ENCODE peak calls at places on chromosomes 13 and 19, in five cellular contexts. One of them, this sample, is unnamed.

GRCh38 chr19:8005534-8006256 is at the start of gene ELAVL1:
- DNase-seq in transverse colon: peak
- DNase-seq in astrocyte of the spinal cord: peak
- DNase-seq in ovary: peak
- DNase-seq in psoas muscle: peak
- DNase-seq in this sample: peak

GRCh38 chr13:47334173-47334572 is 437.3 kb upstream of the HTR2A start:
- DNase-seq in ovary: no peak
- DNase-seq in transverse colon: no peak
- DNase-seq in astrocyte of the spinal cord: peak
- DNase-seq in psoas muscle: no peak
- DNase-seq in this sample: peak

GRCh38 chr19:51802775-51803174 is 7.8 kb downstream of the FPR3 start:
- DNase-seq in psoas muscle: no peak
- DNase-seq in transverse colon: no peak
- DNase-seq in astrocyte of the spinal cord: no peak
- DNase-seq in ovary: no peak
- DNase-seq in this sample: no peak

GRCh38 chr19:18301718-18302111 is 20.3 kb upstream of the JUND start:
- DNase-seq in transverse colon: no peak
- DNase-seq in astrocyte of the spinal cord: no peak
- DNase-seq in psoas muscle: no peak
- DNase-seq in ovary: no peak
- DNase-seq in this sample: no peak

GRCh38 chr19:1136201-1136600 is 32.4 kb downstream of the GPX4 start:
- DNase-seq in transverse colon: peak
- DNase-seq in psoas muscle: no peak
- DNase-seq in astrocyte of the spinal cord: no peak
- DNase-seq in ovary: no peak
- DNase-seq in this sample: no peak

GRCh38 chr19:18774782-18775444 is 16.2 kb downstream of the COMP start:
- DNase-seq in ovary: peak
- DNase-seq in astrocyte of the spinal cord: no peak
- DNase-seq in psoas muscle: no peak
- DNase-seq in transverse colon: no peak
- DNase-seq in this sample: no peak

GRCh38 chr19:2631213-2631821 is 71.2 kb downstream of the GNG7 start:
- DNase-seq in astrocyte of the spinal cord: peak
- DNase-seq in ovary: no peak
- DNase-seq in transverse colon: no peak
- DNase-seq in psoas muscle: peak
- DNase-seq in this sample: peak

GRCh38 chr19:43726736-43727592 is 11.1 kb downstream of the IRGC start:
- DNase-seq in psoas muscle: no peak
- DNase-seq in astrocyte of the spinal cord: no peak
- DNase-seq in ovary: no peak
- DNase-seq in transverse colon: no peak
- DNase-seq in this sample: peak

GRCh38 chr19:3931041-3931440 is 1.8 kb upstream of the NMRK2 start:
- DNase-seq in psoas muscle: peak
- DNase-seq in ovary: no peak
- DNase-seq in astrocyte of the spinal cord: no peak
- DNase-seq in transverse colon: peak
- DNase-seq in this sample: no peak

GRCh38 chr19:12790628-12791344 is 500 bp upstream of the JUNB start:
- DNase-seq in psoas muscle: no peak
- DNase-seq in astrocyte of the spinal cord: no peak
- DNase-seq in ovary: peak
- DNase-seq in transverse colon: no peak
- DNase-seq in this sample: no peak

GRCh38 chr19:45522010-45522941 is 15.0 kb downstream of the VASP start:
- DNase-seq in astrocyte of the spinal cord: no peak
- DNase-seq in transverse colon: no peak
- DNase-seq in ovary: no peak
- DNase-seq in psoas muscle: peak
- DNase-seq in this sample: no peak

GRCh38 chr13:72652681-72653080 is 74.7 kb downstream of the MZT1 start:
- DNase-seq in ovary: no peak
- DNase-seq in psoas muscle: no peak
- DNase-seq in astrocyte of the spinal cord: peak
- DNase-seq in transverse colon: no peak
- DNase-seq in this sample: peak

GRCh38 chr19:45809643-45810159 is 5.4 kb downstream of the RSPH6A start:
- DNase-seq in psoas muscle: no peak
- DNase-seq in transverse colon: no peak
- DNase-seq in astrocyte of the spinal cord: peak
- DNase-seq in ovary: no peak
- DNase-seq in this sample: peak

GRCh38 chr19:29618434-29618833 is 12.4 kb downstream of the POP4 start:
- DNase-seq in astrocyte of the spinal cord: no peak
- DNase-seq in ovary: no peak
- DNase-seq in transverse colon: no peak
- DNase-seq in psoas muscle: no peak
- DNase-seq in this sample: no peak

GRCh38 chr13:82962422-82962821 is 919.9 kb downstream of the SLITRK1 start:
- DNase-seq in ovary: no peak
- DNase-seq in transverse colon: no peak
- DNase-seq in psoas muscle: no peak
- DNase-seq in astrocyte of the spinal cord: peak
- DNase-seq in this sample: peak

GRCh38 chr13:19681517-19681916 is 48.1 kb downstream of the MPHOSPH8 start:
- DNase-seq in ovary: no peak
- DNase-seq in astrocyte of the spinal cord: peak
- DNase-seq in transverse colon: no peak
- DNase-seq in psoas muscle: no peak
- DNase-seq in this sample: no peak

GRCh38 chr19:39319892-39320168 is 833 bp downstream of the LRFN1 start:
- DNase-seq in transverse colon: no peak
- DNase-seq in psoas muscle: no peak
- DNase-seq in astrocyte of the spinal cord: no peak
- DNase-seq in ovary: no peak
- DNase-seq in this sample: no peak

GRCh38 chr13:111181977-111182376 is 66.9 kb downstream of the ARHGEF7 start:
- DNase-seq in transverse colon: no peak
- DNase-seq in ovary: no peak
- DNase-seq in psoas muscle: no peak
- DNase-seq in astrocyte of the spinal cord: no peak
- DNase-seq in this sample: no peak

GRCh38 chr19:5823579-5824281 is 15.8 kb downstream of the FUT6 start:
- DNase-seq in transverse colon: peak
- DNase-seq in ovary: no peak
- DNase-seq in psoas muscle: no peak
- DNase-seq in astrocyte of the spinal cord: no peak
- DNase-seq in this sample: no peak
- TF ChIP-seq CTCF in transverse colon: no peak
- TF ChIP-seq CTCF in ovary: no peak
- TF ChIP-seq CTCF in psoas muscle: no peak
- TF ChIP-seq CTCF in astrocyte of the spinal cord: peak
- TF ChIP-seq CTCF in this sample: peak

GRCh38 chr19:10760268-10760944 is 42.5 kb downstream of the DNM2 start:
- DNase-seq in transverse colon: peak
- DNase-seq in astrocyte of the spinal cord: peak
- DNase-seq in psoas muscle: no peak
- DNase-seq in ovary: no peak
- DNase-seq in this sample: no peak
- H3K4me3 ChIP-seq in transverse colon: no peak
- H3K4me3 ChIP-seq in astrocyte of the spinal cord: no peak
- H3K4me3 ChIP-seq in psoas muscle: no peak
- H3K4me3 ChIP-seq in ovary: no peak
- H3K4me3 ChIP-seq in this sample: no peak

GRCh38 chr19:42079886-42080763 is 4.2 kb downstream of the ZNF574 start:
- DNase-seq in psoas muscle: peak
- DNase-seq in ovary: no peak
- DNase-seq in astrocyte of the spinal cord: no peak
- DNase-seq in transverse colon: no peak
- DNase-seq in this sample: no peak

GRCh38 chr19:42079276-42079669 is 3.3 kb downstream of the ZNF574 start:
- DNase-seq in transverse colon: no peak
- DNase-seq in ovary: no peak
- DNase-seq in psoas muscle: peak
- DNase-seq in astrocyte of the spinal cord: no peak
- DNase-seq in this sample: no peak

GRCh38 chr19:42083537-42083936 is 7.6 kb downstream of the ZNF574 start:
- DNase-seq in transverse colon: no peak
- DNase-seq in ovary: no peak
- DNase-seq in astrocyte of the spinal cord: no peak
- DNase-seq in psoas muscle: no peak
- DNase-seq in this sample: no peak

GRCh38 chr19:42080764-42081375 is 4.9 kb downstream of the ZNF574 start:
- DNase-seq in ovary: no peak
- DNase-seq in astrocyte of the spinal cord: no peak
- DNase-seq in psoas muscle: no peak
- DNase-seq in transverse colon: no peak
- DNase-seq in this sample: no peak

DNA sequence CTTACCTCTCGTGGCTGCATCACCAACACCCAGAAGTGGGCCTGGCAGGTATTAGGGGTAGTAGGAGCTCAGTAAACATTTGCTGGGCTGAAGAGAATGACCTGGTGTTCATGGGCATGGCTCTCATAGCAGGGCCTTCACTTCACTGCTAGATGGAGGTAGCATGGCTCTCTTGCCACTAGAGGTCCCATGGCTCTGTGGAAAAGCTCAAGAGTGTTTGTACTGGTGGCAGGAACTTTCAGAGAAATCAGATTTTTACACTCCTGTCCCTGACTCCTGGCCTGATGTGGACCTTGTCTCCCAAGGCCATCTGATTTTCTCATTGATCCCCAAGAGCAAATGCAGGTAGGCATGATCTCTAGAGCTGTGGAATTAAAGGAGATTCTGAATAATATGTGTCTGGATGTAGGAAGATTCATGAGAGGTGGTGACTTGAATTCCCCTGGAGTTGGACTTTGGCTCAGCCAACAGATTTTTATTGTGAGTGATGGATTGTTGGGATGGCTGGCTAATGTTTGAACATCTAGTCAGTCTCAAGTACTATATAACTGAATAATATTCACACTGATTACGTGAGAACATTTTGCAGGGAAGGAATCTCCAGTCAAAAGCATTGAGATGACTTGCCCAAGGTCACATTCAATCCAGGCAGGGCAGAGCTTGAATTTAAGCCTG is 5.8 kb downstream of the ZNF574 start:
- DNase-seq in transverse colon: no peak
- DNase-seq in astrocyte of the spinal cord: peak
- DNase-seq in ovary: no peak
- DNase-seq in psoas muscle: no peak
- DNase-seq in this sample: peak
- TF ChIP-seq CTCF in transverse colon: peak
- TF ChIP-seq CTCF in astrocyte of the spinal cord: peak
- TF ChIP-seq CTCF in ovary: no peak
- TF ChIP-seq CTCF in psoas muscle: peak
- TF ChIP-seq CTCF in this sample: peak

DNA sequence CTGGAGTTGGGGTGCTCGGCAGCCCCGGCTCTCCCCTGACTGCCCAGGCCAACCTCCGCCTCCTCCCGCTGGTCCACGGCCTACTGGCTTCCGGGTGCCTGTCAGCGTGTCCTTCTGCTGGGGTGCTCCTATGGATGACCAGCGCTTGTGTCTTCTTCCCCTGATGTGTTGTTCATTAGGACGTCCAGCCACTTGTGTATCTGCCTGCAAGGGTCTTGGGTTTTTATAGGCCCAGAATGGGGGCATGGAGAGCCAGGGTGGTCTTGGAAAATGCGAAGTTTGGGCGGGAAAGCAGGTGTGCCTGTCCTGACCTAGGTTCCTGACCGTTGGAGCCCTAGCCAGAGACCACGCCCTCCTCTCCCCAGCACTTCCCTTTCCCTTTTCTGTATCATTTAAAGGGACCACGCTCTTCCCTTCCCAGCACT is 139.8 kb downstream of the SLITRK5 start:
- DNase-seq in psoas muscle: no peak
- DNase-seq in ovary: no peak
- DNase-seq in astrocyte of the spinal cord: no peak
- DNase-seq in transverse colon: no peak
- DNase-seq in this sample: no peak
- H3K4me3 ChIP-seq in psoas muscle: no peak
- H3K4me3 ChIP-seq in ovary: no peak
- H3K4me3 ChIP-seq in astrocyte of the spinal cord: no peak
- H3K4me3 ChIP-seq in transverse colon: no peak
- H3K4me3 ChIP-seq in this sample: no peak

GRCh38 chr13:86792153-86792651 is 879.0 kb upstream of the SLITRK5 start:
- DNase-seq in transverse colon: no peak
- DNase-seq in psoas muscle: no peak
- DNase-seq in astrocyte of the spinal cord: no peak
- DNase-seq in ovary: no peak
- DNase-seq in this sample: no peak
- TF ChIP-seq CTCF in transverse colon: no peak
- TF ChIP-seq CTCF in psoas muscle: no peak
- TF ChIP-seq CTCF in astrocyte of the spinal cord: no peak
- TF ChIP-seq CTCF in ovary: no peak
- TF ChIP-seq CTCF in this sample: no peak

GRCh38 chr19:35417278-35417677 is 30.8 kb upstream of the FFAR2 start:
- DNase-seq in astrocyte of the spinal cord: no peak
- DNase-seq in psoas muscle: no peak
- DNase-seq in ovary: no peak
- DNase-seq in transverse colon: no peak
- DNase-seq in this sample: no peak

GRCh38 chr19:35416331-35416730 is 31.7 kb upstream of the FFAR2 start:
- DNase-seq in astrocyte of the spinal cord: no peak
- DNase-seq in ovary: no peak
- DNase-seq in transverse colon: no peak
- DNase-seq in psoas muscle: no peak
- DNase-seq in this sample: no peak

GRCh38 chr19:35417713-35418534 is 30.1 kb upstream of the FFAR2 start:
- DNase-seq in psoas muscle: peak
- DNase-seq in astrocyte of the spinal cord: no peak
- DNase-seq in transverse colon: no peak
- DNase-seq in ovary: no peak
- DNase-seq in this sample: no peak

GRCh38 chr19:35410487-35410886 is 37.6 kb upstream of the FFAR2 start:
- DNase-seq in psoas muscle: no peak
- DNase-seq in astrocyte of the spinal cord: no peak
- DNase-seq in ovary: no peak
- DNase-seq in transverse colon: no peak
- DNase-seq in this sample: no peak

GRCh38 chr19:35414442-35414841 is 33.6 kb upstream of the FFAR2 start:
- DNase-seq in transverse colon: no peak
- DNase-seq in astrocyte of the spinal cord: no peak
- DNase-seq in psoas muscle: no peak
- DNase-seq in ovary: no peak
- DNase-seq in this sample: no peak
- H3K4me3 ChIP-seq in transverse colon: no peak
- H3K4me3 ChIP-seq in astrocyte of the spinal cord: no peak
- H3K4me3 ChIP-seq in psoas muscle: no peak
- H3K4me3 ChIP-seq in ovary: no peak
- H3K4me3 ChIP-seq in this sample: no peak

DNA sequence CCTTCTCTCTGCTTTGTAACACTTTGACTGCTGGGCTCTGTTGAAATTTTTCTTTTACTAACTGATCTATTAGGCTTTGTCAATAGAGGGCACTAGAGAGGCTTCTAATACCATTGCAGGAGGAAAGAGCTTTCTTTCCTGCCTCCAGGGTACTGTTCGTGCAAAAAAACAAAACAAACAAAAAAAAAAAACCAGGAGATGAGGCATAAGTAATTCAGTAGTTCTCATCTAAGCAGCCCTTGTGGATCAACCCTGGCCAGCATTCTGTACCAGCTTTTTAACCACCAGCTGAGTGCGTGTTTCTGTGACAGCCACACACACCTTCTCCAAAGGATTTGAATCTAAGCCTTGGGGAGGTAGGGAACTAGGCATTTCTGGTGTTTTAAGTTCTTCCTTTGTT is 1707.6 kb upstream of the SLC10A2 start:
- DNase-seq in astrocyte of the spinal cord: peak
- DNase-seq in ovary: no peak
- DNase-seq in psoas muscle: no peak
- DNase-seq in transverse colon: no peak
- DNase-seq in this sample: peak
- TF ChIP-seq CTCF in astrocyte of the spinal cord: peak
- TF ChIP-seq CTCF in ovary: no peak
- TF ChIP-seq CTCF in psoas muscle: peak
- TF ChIP-seq CTCF in transverse colon: peak
- TF ChIP-seq CTCF in this sample: peak

GRCh38 chr19:49450405-49450804 is 1.2 kb downstream of the PIH1D1 start:
- DNase-seq in ovary: no peak
- DNase-seq in psoas muscle: no peak
- DNase-seq in astrocyte of the spinal cord: no peak
- DNase-seq in transverse colon: no peak
- DNase-seq in this sample: no peak
- H3K4me3 ChIP-seq in ovary: no peak
- H3K4me3 ChIP-seq in psoas muscle: peak
- H3K4me3 ChIP-seq in astrocyte of the spinal cord: peak
- H3K4me3 ChIP-seq in transverse colon: no peak
- H3K4me3 ChIP-seq in this sample: peak